ENCODE peak calls at places on chromosomes 2 and 18, in six cellular contexts. One of them, this sample, is unnamed.

GRCh38 chr2:169018390-169018789 is 12.7 kb downstream of the ABCB11 start:
- DNase-seq in uterus: no peak
- DNase-seq in right lobe of liver: no peak
- DNase-seq in nephron progenitor cell: no peak
- DNase-seq in heart right ventricle: no peak
- DNase-seq in HCT116: no peak
- DNase-seq in this sample: no peak

GRCh38 chr2:133442393-133442792 is 125.9 kb downstream of the NCKAP5 start:
- DNase-seq in uterus: no peak
- DNase-seq in right lobe of liver: no peak
- DNase-seq in nephron progenitor cell: no peak
- DNase-seq in heart right ventricle: no peak
- DNase-seq in HCT116: no peak
- DNase-seq in this sample: no peak

GRCh38 chr2:158458617-158458920 is 1.8 kb downstream of the PKP4 start:
- DNase-seq in uterus: no peak
- DNase-seq in right lobe of liver: no peak
- DNase-seq in nephron progenitor cell: no peak
- DNase-seq in heart right ventricle: no peak
- DNase-seq in HCT116: no peak
- DNase-seq in this sample: no peak

GRCh38 chr2:130328710-130329109 is 14.0 kb upstream of the IMP4 start:
- DNase-seq in uterus: no peak
- DNase-seq in right lobe of liver: no peak
- DNase-seq in nephron progenitor cell: no peak
- DNase-seq in heart right ventricle: no peak
- DNase-seq in HCT116: no peak
- DNase-seq in this sample: no peak

GRCh38 chr18:79784965-79785770 is 12.6 kb upstream of the KCNG2 start:
- DNase-seq in uterus: no peak
- DNase-seq in right lobe of liver: no peak
- DNase-seq in nephron progenitor cell: no peak
- DNase-seq in heart right ventricle: no peak
- DNase-seq in HCT116: no peak
- DNase-seq in this sample: no peak

GRCh38 chr18:11179959-11180519 is 30.7 kb upstream of the PIEZO2 start:
- DNase-seq in uterus: no peak
- DNase-seq in right lobe of liver: no peak
- DNase-seq in nephron progenitor cell: no peak
- DNase-seq in heart right ventricle: no peak
- DNase-seq in HCT116: no peak
- DNase-seq in this sample: no peak

GRCh38 chr2:181923123-181923522 is 31.6 kb downstream of the ITPRID2 start:
- DNase-seq in uterus: no peak
- DNase-seq in right lobe of liver: no peak
- DNase-seq in nephron progenitor cell: no peak
- DNase-seq in heart right ventricle: no peak
- DNase-seq in HCT116: no peak
- DNase-seq in this sample: no peak

GRCh38 chr2:109637749-109638570 is 23.8 kb downstream of the SOWAHC start:
- DNase-seq in uterus: no peak
- DNase-seq in right lobe of liver: no peak
- DNase-seq in nephron progenitor cell: no peak
- DNase-seq in heart right ventricle: no peak
- DNase-seq in HCT116: no peak
- DNase-seq in this sample: no peak

GRCh38 chr2:183070942-183071844 is 7.4 kb upstream of the DUSP19 start:
- DNase-seq in uterus: no peak
- DNase-seq in right lobe of liver: peak; percentile 62
- DNase-seq in nephron progenitor cell: peak; percentile 55
- DNase-seq in heart right ventricle: peak; percentile 15
- DNase-seq in HCT116: no peak
- DNase-seq in this sample: peak; percentile 31

GRCh38 chr18:58496231-58496630 is 132.7 kb downstream of the ALPK2 start:
- DNase-seq in uterus: no peak
- DNase-seq in right lobe of liver: no peak
- DNase-seq in nephron progenitor cell: no peak
- DNase-seq in heart right ventricle: no peak
- DNase-seq in HCT116: no peak
- DNase-seq in this sample: no peak

GRCh38 chr2:143844986-143845385 is 674.9 kb downstream of the ZEB2 start:
- DNase-seq in uterus: no peak
- DNase-seq in right lobe of liver: no peak
- DNase-seq in nephron progenitor cell: no peak
- DNase-seq in heart right ventricle: no peak
- DNase-seq in HCT116: no peak
- DNase-seq in this sample: no peak

GRCh38 chr2:98738304-98738703 is 7.4 kb upstream of the MGAT4A start:
- DNase-seq in uterus: no peak
- DNase-seq in right lobe of liver: no peak
- DNase-seq in nephron progenitor cell: no peak
- DNase-seq in heart right ventricle: no peak
- DNase-seq in HCT116: no peak
- DNase-seq in this sample: no peak

GRCh38 chr2:200525066-200525465 is 941 bp upstream of the SGO2 start:
- DNase-seq in uterus: no peak
- DNase-seq in right lobe of liver: no peak
- DNase-seq in nephron progenitor cell: no peak
- DNase-seq in heart right ventricle: no peak
- DNase-seq in HCT116: no peak
- DNase-seq in this sample: no peak

GRCh38 chr2:125041846-125042245 is 1016.8 kb downstream of the CNTNAP5 start:
- DNase-seq in uterus: no peak
- DNase-seq in right lobe of liver: no peak
- DNase-seq in nephron progenitor cell: no peak
- DNase-seq in heart right ventricle: no peak
- DNase-seq in HCT116: no peak
- DNase-seq in this sample: no peak

GRCh38 chr2:45458909-45459563 is 152.0 kb downstream of the SRBD1 start:
- DNase-seq in uterus: peak; percentile 30
- DNase-seq in right lobe of liver: no peak
- DNase-seq in nephron progenitor cell: no peak
- DNase-seq in heart right ventricle: peak; percentile 22
- DNase-seq in HCT116: peak; percentile 28
- DNase-seq in this sample: no peak

DNA sequence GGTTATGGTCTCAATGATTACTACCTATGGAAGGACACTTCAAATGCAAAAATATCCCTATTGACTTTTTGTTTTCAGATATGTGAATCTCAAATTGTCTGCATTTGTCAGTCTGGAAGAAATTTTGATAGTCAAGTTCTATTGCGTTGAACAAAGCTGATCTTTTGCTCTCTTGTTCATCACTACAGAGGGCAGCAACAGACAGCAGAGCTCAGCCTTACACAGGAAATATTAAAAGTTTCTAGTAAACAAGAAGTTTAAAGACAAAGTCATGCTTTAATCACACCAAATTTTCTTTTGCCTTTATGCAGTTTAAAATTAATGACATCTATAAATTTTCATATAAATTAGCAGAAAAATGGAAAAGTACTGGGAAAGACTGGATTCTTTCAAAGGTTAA is 617.5 kb downstream of the NR4A2 start:
- DNase-seq in uterus: no peak
- DNase-seq in right lobe of liver: no peak
- DNase-seq in nephron progenitor cell: no peak
- DNase-seq in heart right ventricle: no peak
- DNase-seq in HCT116: no peak
- DNase-seq in this sample: no peak
- TF ChIP-seq CTCF in uterus: no peak
- TF ChIP-seq CTCF in right lobe of liver: no peak
- TF ChIP-seq CTCF in nephron progenitor cell: no peak
- TF ChIP-seq CTCF in heart right ventricle: no peak
- TF ChIP-seq CTCF in HCT116: no peak
- TF ChIP-seq CTCF in this sample: no peak

GRCh38 chr18:76480913-76481312 is 14.1 kb downstream of the ZNF516 start:
- DNase-seq in uterus: no peak
- DNase-seq in right lobe of liver: no peak
- DNase-seq in nephron progenitor cell: no peak
- DNase-seq in heart right ventricle: no peak
- DNase-seq in HCT116: no peak
- DNase-seq in this sample: no peak
- TF ChIP-seq CTCF in uterus: no peak
- TF ChIP-seq CTCF in right lobe of liver: no peak
- TF ChIP-seq CTCF in nephron progenitor cell: peak; percentile 19
- TF ChIP-seq CTCF in heart right ventricle: no peak
- TF ChIP-seq CTCF in HCT116: peak; percentile 28
- TF ChIP-seq CTCF in this sample: no peak

GRCh38 chr2:43219383-43220228 is 6.8 kb downstream of the ZFP36L2 start:
- DNase-seq in uterus: peak; percentile 87
- DNase-seq in right lobe of liver: peak; percentile 93
- DNase-seq in nephron progenitor cell: peak; percentile 68
- DNase-seq in heart right ventricle: peak; percentile 90
- DNase-seq in HCT116: peak; percentile 75
- DNase-seq in this sample: peak; percentile 91

GRCh38 chr2:43218550-43219382 is 7.6 kb downstream of the ZFP36L2 start:
- DNase-seq in uterus: peak; percentile 57
- DNase-seq in right lobe of liver: peak; percentile 54
- DNase-seq in nephron progenitor cell: no peak
- DNase-seq in heart right ventricle: peak; percentile 76
- DNase-seq in HCT116: no peak
- DNase-seq in this sample: peak; percentile 54

GRCh38 chr2:43216629-43217028 is 9.8 kb downstream of the ZFP36L2 start:
- DNase-seq in uterus: no peak
- DNase-seq in right lobe of liver: no peak
- DNase-seq in nephron progenitor cell: no peak
- DNase-seq in heart right ventricle: no peak
- DNase-seq in HCT116: no peak
- DNase-seq in this sample: no peak

GRCh38 chr2:43217228-43218220 is 8.9 kb downstream of the ZFP36L2 start:
- DNase-seq in uterus: no peak
- DNase-seq in right lobe of liver: no peak
- DNase-seq in nephron progenitor cell: peak; percentile 61
- DNase-seq in heart right ventricle: peak; percentile 34
- DNase-seq in HCT116: no peak
- DNase-seq in this sample: no peak

GRCh38 chr2:43218221-43218549 is 8.2 kb downstream of the ZFP36L2 start:
- DNase-seq in uterus: no peak
- DNase-seq in right lobe of liver: no peak
- DNase-seq in nephron progenitor cell: no peak
- DNase-seq in heart right ventricle: no peak
- DNase-seq in HCT116: no peak
- DNase-seq in this sample: no peak
- TF ChIP-seq CTCF in uterus: no peak
- TF ChIP-seq CTCF in right lobe of liver: no peak
- TF ChIP-seq CTCF in nephron progenitor cell: no peak
- TF ChIP-seq CTCF in heart right ventricle: no peak
- TF ChIP-seq CTCF in HCT116: no peak
- TF ChIP-seq CTCF in this sample: peak; percentile 9

DNA sequence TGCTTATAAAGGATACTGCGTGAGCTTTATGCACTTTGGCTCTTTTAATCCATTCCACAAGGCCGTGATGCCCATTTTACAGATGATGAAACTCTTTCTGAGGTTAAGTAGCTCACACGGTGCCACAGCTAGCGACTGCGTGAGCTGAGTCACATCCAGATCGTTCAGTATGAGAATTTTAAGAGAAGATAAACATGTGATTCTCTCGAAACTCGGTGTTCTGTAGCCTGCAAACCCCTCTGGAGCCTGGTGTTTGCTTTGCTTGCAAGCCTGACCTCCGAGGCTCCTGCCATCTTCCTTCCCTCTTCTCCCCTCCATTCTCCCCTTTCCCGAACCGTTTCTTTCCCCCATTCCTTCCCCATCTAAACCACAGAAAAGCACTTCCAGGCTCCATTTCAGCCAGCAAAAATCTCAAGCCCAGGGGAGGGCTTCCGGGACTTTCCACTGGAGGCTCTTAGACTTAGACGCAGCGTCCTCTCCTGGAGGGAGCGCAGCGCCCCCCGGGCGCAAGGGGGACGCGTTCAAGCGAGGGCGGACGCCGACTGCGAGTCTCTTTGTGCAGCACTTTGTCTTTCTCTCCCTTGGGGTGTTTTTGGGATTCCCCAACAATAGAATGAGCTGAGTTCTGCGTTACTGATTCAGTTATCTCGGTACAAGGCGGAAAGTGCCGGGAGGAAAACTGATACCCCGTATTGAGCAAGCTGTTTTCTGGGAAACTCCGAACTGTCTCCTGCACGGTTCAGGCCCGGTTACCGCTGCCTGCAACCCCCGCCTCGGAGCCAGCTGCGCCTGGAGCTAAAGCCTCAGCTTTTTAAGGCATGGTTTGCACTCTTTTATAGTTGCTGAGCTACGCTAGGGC is 38.0 kb downstream of the CYP1B1 start:
- DNase-seq in uterus: peak; percentile 41
- DNase-seq in right lobe of liver: peak; percentile 30
- DNase-seq in nephron progenitor cell: peak; percentile 35
- DNase-seq in heart right ventricle: peak; percentile 39
- DNase-seq in HCT116: no peak
- DNase-seq in this sample: peak; percentile 75
- TF ChIP-seq CTCF in uterus: peak; percentile 54
- TF ChIP-seq CTCF in right lobe of liver: peak; percentile 22
- TF ChIP-seq CTCF in nephron progenitor cell: no peak
- TF ChIP-seq CTCF in heart right ventricle: peak; percentile 30
- TF ChIP-seq CTCF in HCT116: no peak
- TF ChIP-seq CTCF in this sample: peak; percentile 22

GRCh38 chr2:175181104-175181876 is at the start of gene ATP5MC3:
- DNase-seq in uterus: peak; percentile 94
- DNase-seq in right lobe of liver: peak; percentile 93
- DNase-seq in nephron progenitor cell: peak; percentile 89
- DNase-seq in heart right ventricle: peak; percentile 94
- DNase-seq in HCT116: peak; percentile 91
- DNase-seq in this sample: peak; percentile 96
- TF ChIP-seq CTCF in uterus: no peak
- TF ChIP-seq CTCF in right lobe of liver: no peak
- TF ChIP-seq CTCF in nephron progenitor cell: no peak
- TF ChIP-seq CTCF in heart right ventricle: no peak
- TF ChIP-seq CTCF in HCT116: peak; percentile 34
- TF ChIP-seq CTCF in this sample: peak; percentile 4

GRCh38 chr2:241066171-241066892 is 35.8 kb downstream of the MTERF4 start:
- DNase-seq in uterus: no peak
- DNase-seq in right lobe of liver: no peak
- DNase-seq in nephron progenitor cell: no peak
- DNase-seq in heart right ventricle: no peak
- DNase-seq in HCT116: no peak
- DNase-seq in this sample: no peak

GRCh38 chr2:241065355-241065803 is 36.7 kb downstream of the MTERF4 start:
- DNase-seq in uterus: no peak
- DNase-seq in right lobe of liver: no peak
- DNase-seq in nephron progenitor cell: no peak
- DNase-seq in heart right ventricle: no peak
- DNase-seq in HCT116: no peak
- DNase-seq in this sample: no peak

GRCh38 chr2:241068136-241068941 is 33.7 kb downstream of the MTERF4 start:
- DNase-seq in uterus: no peak
- DNase-seq in right lobe of liver: no peak
- DNase-seq in nephron progenitor cell: no peak
- DNase-seq in heart right ventricle: no peak
- DNase-seq in HCT116: no peak
- DNase-seq in this sample: no peak

GRCh38 chr2:241067501-241068135 is 34.5 kb downstream of the MTERF4 start:
- DNase-seq in uterus: no peak
- DNase-seq in right lobe of liver: no peak
- DNase-seq in nephron progenitor cell: no peak
- DNase-seq in heart right ventricle: no peak
- DNase-seq in HCT116: no peak
- DNase-seq in this sample: no peak

GRCh38 chr2:241066893-241067341 is 35.2 kb downstream of the MTERF4 start:
- DNase-seq in uterus: no peak
- DNase-seq in right lobe of liver: no peak
- DNase-seq in nephron progenitor cell: peak; percentile 75
- DNase-seq in heart right ventricle: no peak
- DNase-seq in HCT116: no peak
- DNase-seq in this sample: no peak
- TF ChIP-seq CTCF in uterus: no peak
- TF ChIP-seq CTCF in right lobe of liver: no peak
- TF ChIP-seq CTCF in nephron progenitor cell: no peak
- TF ChIP-seq CTCF in heart right ventricle: no peak
- TF ChIP-seq CTCF in HCT116: no peak
- TF ChIP-seq CTCF in this sample: no peak

GRCh38 chr2:23411752-23412431 is 26.9 kb downstream of the KLHL29 start:
- DNase-seq in uterus: no peak
- DNase-seq in right lobe of liver: no peak
- DNase-seq in nephron progenitor cell: no peak
- DNase-seq in heart right ventricle: no peak
- DNase-seq in HCT116: no peak
- DNase-seq in this sample: no peak
- TF ChIP-seq CTCF in uterus: no peak
- TF ChIP-seq CTCF in right lobe of liver: no peak
- TF ChIP-seq CTCF in nephron progenitor cell: no peak
- TF ChIP-seq CTCF in heart right ventricle: no peak
- TF ChIP-seq CTCF in HCT116: no peak
- TF ChIP-seq CTCF in this sample: no peak